ENCODE peak calls at places on chromosomes 3 and 15, in four cellular contexts. G is natural killer cell, A is iris pigment epithelial cell, Q is left ventricle myocardium superior. H is an unnamed sample.

GRCh38 chr3:930866-931265 is 162.0 kb upstream of the CNTN6 start:
- DNase-seq in G (no peak), A (no peak), Q (no peak), H (no peak)

GRCh38 chr3:66661628-66662027 is 160.8 kb upstream of the LRIG1 start:
- DNase-seq in G (no peak), A (no peak), Q (no peak), H (no peak)

GRCh38 chr15:44956388-44956787 is at the start of gene TERB2:
- DNase-seq in G (no peak), A (no peak), Q (no peak), H (no peak)

GRCh38 chr15:42069025-42069424 is 25.3 kb downstream of the PLA2G4D start:
- DNase-seq in G (no peak), A (no peak), Q (no peak), H (no peak)

GRCh38 chr3:155553800-155554199 is 191.1 kb downstream of the PLCH1 start:
- DNase-seq in G (no peak), A (no peak), Q (no peak), H (peak)

GRCh38 chr15:76987276-76987675 is 7.7 kb upstream of the PSTPIP1 start:
- DNase-seq in G (no peak), A (no peak), Q (no peak), H (no peak)

GRCh38 chr3:54066253-54066652 is 56.1 kb upstream of the CACNA2D3 start:
- DNase-seq in G (no peak), A (no peak), Q (no peak), H (no peak)

GRCh38 chr3:49699281-49699723 is 9.9 kb downstream of the RNF123 start:
- DNase-seq in G (no peak), A (no peak), Q (no peak), H (no peak)

GRCh38 chr3:94401466-94401865 is 338.6 kb downstream of the NSUN3 start:
- DNase-seq in G (no peak), A (no peak), Q (no peak), H (no peak)

GRCh38 chr3:111761309-111761795 is 97.7 kb upstream of the PHLDB2 start:
- DNase-seq in G (no peak), A (peak), Q (no peak), H (no peak)

GRCh38 chr15:58299311-58299850 is 132.4 kb upstream of the LIPC start:
- DNase-seq in G (no peak), A (peak), Q (no peak), H (no peak)

GRCh38 chr3:50396502-50396901 is 37.2 kb upstream of the TMEM115 start:
- DNase-seq in G (no peak), A (no peak), Q (no peak), H (no peak)

GRCh38 chr3:107957506-107957905 is 133.3 kb downstream of the CD47 start:
- DNase-seq in G (no peak), A (no peak), Q (no peak), H (no peak)

GRCh38 chr3:126781889-126782491 is 78.0 kb downstream of the CHCHD6 start:
- DNase-seq in G (no peak), A (peak), Q (no peak), H (no peak)

GRCh38 chr3:123750659-123751420 is 133.3 kb downstream of the MYLK start:
- DNase-seq in G (no peak), A (peak), Q (no peak), H (no peak)

GRCh38 chr15:58361291-58361759 is 70.5 kb upstream of the LIPC start:
- DNase-seq in G (no peak), A (peak), Q (no peak), H (no peak)

GRCh38 chr15:75346796-75347221 is at the start of gene NEIL1:
- DNase-seq in G (no peak), A (no peak), Q (peak), H (no peak)

GRCh38 chr3:188049890-188050530 is 103.9 kb upstream of the LPP start:
- DNase-seq in G (no peak), A (no peak), Q (no peak), H (no peak)

GRCh38 chr3:61725851-61726333 is 164.5 kb downstream of the PTPRG start:
- DNase-seq in G (no peak), A (peak), Q (no peak), H (no peak)

GRCh38 chr3:182136008-182136910 is 424.5 kb downstream of the SOX2 start:
- DNase-seq in G (no peak), A (no peak), Q (no peak), H (no peak)

GRCh38 chr15:74402337-74402839 is 31.4 kb downstream of the SEMA7A start:
- DNase-seq in G (no peak), A (no peak), Q (no peak), H (no peak)

GRCh38 chr15:26640601-26641000 is 132.3 kb downstream of the GABRB3 start:
- DNase-seq in G (no peak), A (no peak), Q (no peak), H (no peak)

GRCh38 chr3:31762016-31762764 is 218.9 kb downstream of the OSBPL10 start:
- DNase-seq in G (no peak), A (no peak), Q (no peak), H (no peak)

GRCh38 chr3:194250104-194251002 is 100.8 kb downstream of the CPN2 start:
- DNase-seq in G (no peak), A (no peak), Q (peak), H (no peak)

GRCh38 chr3:122880173-122880572 is 85.3 kb downstream of the SLC49A4 start:
- DNase-seq in G (no peak), A (no peak), Q (no peak), H (no peak)

GRCh38 chr3:58059349-58060321 is 51.4 kb downstream of the FLNB start:
- DNase-seq in G (no peak), A (peak), Q (no peak), H (no peak)

GRCh38 chr3:12181806-12182205 is 23.1 kb upstream of the TIMP4 start:
- DNase-seq in G (no peak), A (no peak), Q (no peak), H (no peak)

GRCh38 chr3:141707741-141708203 is 30.3 kb upstream of the RNF7 start:
- DNase-seq in G (no peak), A (peak), Q (no peak), H (no peak)

GRCh38 chr15:22811640-22812039 is 25.2 kb downstream of the NIPA1 start:
- DNase-seq in G (no peak), A (peak), Q (no peak), H (no peak)

GRCh38 chr15:91496754-91497691 is 356.5 kb upstream of the SLCO3A1 start:
- DNase-seq in G (no peak), A (no peak), Q (no peak), H (no peak)

GRCh38 chr15:69896606-69897005 is 201.1 kb downstream of the TLE3 start:
- DNase-seq in G (no peak), A (no peak), Q (no peak), H (no peak)

GRCh38 chr15:75231836-75232235 is 26.3 kb upstream of the GOLGA6C start:
- DNase-seq in G (no peak), A (no peak), Q (no peak), H (no peak)

GRCh38 chr15:23574742-23575141 is 9.3 kb downstream of the MKRN3 start:
- DNase-seq in G (no peak), A (no peak), Q (no peak), H (no peak)